ENCODE peak calls at places on chromosomes 4 and X, in four cellular contexts. L is astrocyte of the spinal cord, N is mucosa of descending colon, V is mammary epithelial cell. G is an unnamed sample.

GRCh38 chr4:141047228-141047884 is 85.9 kb downstream of the RNF150 start:
- DNase-seq in V (no peak), N (no peak), L (peak; percentile 59), G (no peak)

GRCh38 chr4:13543091-13543581 is 1.2 kb downstream of the NKX3-2 start:
- DNase-seq in N (no peak), V (no peak), L (no peak), G (no peak)

GRCh38 chrX:85992811-85993229 is 54.5 kb downstream of the CHM start:
- DNase-seq in V (peak; percentile 45), L (peak; percentile 44), N (no peak), G (no peak)

GRCh38 chr4:25915359-25915716 is 1.3 kb downstream of the SMIM20 start:
- DNase-seq in L (no peak), V (no peak), N (no peak), G (no peak)

GRCh38 chr4:108333353-108333920 is 164.7 kb upstream of the LEF1 start:
- DNase-seq in N (no peak), L (no peak), V (no peak), G (no peak)

GRCh38 chrX:18793601-18794089 is 86.2 kb downstream of the PPEF1 start:
- DNase-seq in V (no peak), L (peak; percentile 1), N (no peak), G (no peak)

GRCh38 chr4:153071953-153072622 is 132.2 kb upstream of the TRIM2 start:
- DNase-seq in L (no peak), V (peak; percentile 48), N (no peak), G (no peak)

GRCh38 chr4:13905543-13905942 is 278.0 kb upstream of the BOD1L1 start:
- DNase-seq in L (peak; percentile 89), V (no peak), N (no peak), G (no peak)

GRCh38 chr4:107654694-107655093 is 65.3 kb downstream of the PAPSS1 start:
- DNase-seq in N (no peak), L (peak; percentile 37), V (no peak), G (no peak)

GRCh38 chr4:156983366-156983765 is 11.8 kb upstream of the PDGFC start:
- DNase-seq in V (no peak), L (peak; percentile 26), N (no peak), G (no peak)

GRCh38 chr4:153274967-153275366 is 69.5 kb upstream of the MND1 start:
- DNase-seq in L (no peak), V (peak; percentile 43), N (no peak), G (no peak)

GRCh38 chr4:151862766-151863165 is 102.0 kb upstream of the GATB start:
- DNase-seq in V (peak; percentile 46), L (no peak), N (no peak), G (no peak)

GRCh38 chr4:52640808-52641595 is 18.1 kb downstream of the USP46 start:
- DNase-seq in V (peak; percentile 65), L (peak; percentile 50), N (no peak), G (no peak)

GRCh38 chrX:49276671-49277519 is 7.3 kb downstream of the PPP1R3F start:
- DNase-seq in V (no peak), L (no peak), N (no peak), G (no peak)

GRCh38 chr4:113057891-113058290 is 8.4 kb downstream of the ANK2 start:
- DNase-seq in N (no peak), V (peak; percentile 50), L (peak; percentile 79), G (no peak)

GRCh38 chrX:129945131-129945530 is 37.3 kb upstream of the BCORL1 start:
- DNase-seq in L (no peak), V (no peak), N (no peak), G (no peak)

GRCh38 chr4:72286185-72286584 is 254.4 kb downstream of the NPFFR2 start:
- DNase-seq in N (no peak), V (peak; percentile 11), L (peak; percentile 50), G (no peak)

GRCh38 chr4:138775890-138776289 is 239.7 kb upstream of the NOCT start:
- DNase-seq in N (no peak), L (no peak), V (no peak), G (no peak)

GRCh38 chr4:71209161-71209560 is 129.7 kb upstream of the SLC4A4 start:
- DNase-seq in V (no peak), L (peak; percentile 65), N (no peak), G (no peak)

GRCh38 chr4:131054489-131055019 is 1958.6 kb downstream of the C4orf33 start:
- DNase-seq in N (no peak), L (no peak), V (peak; percentile 1), G (no peak)

GRCh38 chr4:165864228-165864627 is 8.8 kb upstream of the TLL1 start:
- DNase-seq in L (no peak), V (no peak), N (no peak), G (no peak)

GRCh38 chrX:154046262-154046771 is 26.6 kb upstream of the IRAK1 start:
- DNase-seq in N (no peak), L (peak; percentile 79), V (no peak), G (no peak)

GRCh38 chrX:103664363-103664762 is 22.1 kb downstream of the MORF4L2 start:
- DNase-seq in L (no peak), V (no peak), N (no peak), G (no peak)

GRCh38 chrX:103666202-103667107 is 20.0 kb downstream of the MORF4L2 start:
- DNase-seq in L (no peak), V (peak; percentile 29), N (no peak), G (no peak)

GRCh38 chrX:103658681-103659433 is 27.6 kb downstream of the MORF4L2 start:
- DNase-seq in V (no peak), N (no peak), L (no peak), G (no peak)

GRCh38 chrX:103669745-103670144 is 16.8 kb downstream of the MORF4L2 start:
- DNase-seq in V (no peak), N (no peak), L (no peak), G (no peak)

DNA sequence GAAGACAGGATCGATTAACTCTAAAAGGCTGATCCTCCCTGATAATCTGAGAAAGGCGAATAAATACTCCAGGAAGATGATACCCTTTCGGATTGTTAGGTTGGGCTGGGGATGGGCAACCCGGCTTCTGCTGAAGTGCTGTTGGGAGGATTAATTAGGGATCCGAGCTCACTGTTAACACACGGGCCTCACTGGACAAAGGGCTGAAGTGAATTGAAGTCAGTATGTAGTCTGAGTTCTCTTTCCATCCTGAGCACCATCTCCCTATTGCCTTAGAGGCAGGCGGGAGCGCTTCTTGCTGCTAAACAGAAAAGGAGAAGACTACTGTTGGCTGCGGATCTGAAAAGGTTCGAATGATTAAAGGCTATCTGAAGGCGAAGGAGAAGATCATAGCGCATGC is 22.6 kb downstream of the MORF4L2 start:
- DNase-seq in N (no peak), L (no peak), V (no peak), G (no peak)
- H3K4me3 ChIP-seq in N (no peak overlapping the region), L (no peak overlapping the region), V (no peak overlapping the region), G (no peak overlapping the region)

GRCh38 chrX:120790552-120790951 is 85.1 kb downstream of the CT47B1 start:
- DNase-seq in N (no peak), V (no peak), L (no peak), G (no peak)
- H3K4me3 ChIP-seq in N (no peak overlapping the region), V (no peak overlapping the region), L (no peak overlapping the region), G (no peak overlapping the region)

DNA sequence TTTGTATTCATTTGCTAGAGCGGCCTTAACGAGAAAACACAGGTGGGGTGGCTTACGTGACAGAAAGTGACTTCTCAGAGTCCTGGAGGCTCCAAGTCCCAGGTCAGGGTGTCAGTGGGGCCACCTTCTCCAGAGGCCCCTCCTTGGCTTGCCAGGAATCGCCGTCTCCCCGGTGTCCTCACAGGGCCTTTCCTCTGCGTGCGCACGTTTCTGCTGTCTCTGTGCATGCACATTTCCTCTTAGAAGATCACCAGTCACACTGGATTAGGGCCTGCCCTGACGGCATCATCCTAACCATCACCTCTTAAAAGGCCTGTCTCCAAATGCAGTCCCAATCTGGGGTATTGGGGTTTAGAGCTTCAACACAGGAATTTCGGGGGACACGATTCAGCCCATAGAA is 63.8 kb upstream of the HELT start:
- DNase-seq in N (no peak), V (no peak), L (no peak), G (no peak)
- H3K4me3 ChIP-seq in N (no peak overlapping the region), V (no peak overlapping the region), L (no peak overlapping the region), G (no peak overlapping the region)

DNA sequence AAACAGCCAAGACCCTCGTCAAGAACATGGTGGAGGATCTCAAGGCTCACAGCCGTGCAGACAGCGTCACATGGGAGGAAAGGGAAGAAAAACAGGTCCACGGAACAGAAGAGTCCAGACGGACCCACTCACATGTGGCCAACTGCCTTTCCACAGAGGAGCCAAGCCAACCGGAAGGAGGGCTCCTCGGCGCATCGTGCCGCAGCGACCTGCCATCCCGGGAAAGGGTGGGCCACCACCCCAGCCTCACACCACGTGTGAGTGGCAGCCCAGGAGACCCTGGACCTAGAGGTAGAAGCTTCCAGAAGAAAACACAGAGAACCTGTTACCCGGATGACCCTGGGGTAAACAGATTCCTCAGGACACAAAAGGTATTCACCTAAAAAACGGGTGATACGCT is 28.4 kb downstream of the CTBP1 start:
- DNase-seq in N (no peak), L (no peak), V (no peak), G (no peak)
- H3K4me3 ChIP-seq in N (no peak overlapping the region), L (no peak overlapping the region), V (no peak overlapping the region), G (no peak overlapping the region)

GRCh38 chr4:100889898-100890297 is 372.1 kb upstream of the EMCN start:
- DNase-seq in V (no peak), L (no peak), N (no peak), G (no peak)
- H3K4me3 ChIP-seq in V (no peak overlapping the region), L (no peak overlapping the region), N (no peak overlapping the region), G (no peak overlapping the region)

DNA sequence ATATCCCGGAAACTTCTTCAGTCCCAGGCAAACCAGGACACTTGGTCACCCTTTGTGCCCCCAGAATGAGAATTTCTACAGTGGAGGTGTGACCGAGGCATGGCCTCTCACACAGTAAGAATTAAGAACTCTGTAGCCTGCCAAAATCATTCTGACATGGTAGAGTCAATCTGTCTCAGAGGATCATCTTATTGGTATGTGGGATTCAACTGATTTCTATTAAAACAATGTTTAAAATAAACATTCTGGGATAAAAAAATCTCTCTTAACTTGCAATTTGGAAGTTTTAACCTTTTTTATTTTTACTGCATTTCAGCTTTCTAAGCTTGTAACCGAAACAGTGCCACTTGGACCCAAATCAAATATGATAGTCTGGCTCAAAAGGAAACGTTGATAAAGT is 165.4 kb upstream of the LDB2 start:
- DNase-seq in N (no peak), V (no peak), L (peak; percentile 60), G (no peak)
- H3K4me3 ChIP-seq in N (no peak overlapping the region), V (no peak overlapping the region), L (no peak overlapping the region), G (no peak overlapping the region)